ENCODE peak calls at places on chromosomes 11 and 22, in ten cellular contexts. L is brain microvascular endothelial cell, C is colonic mucosa, U is left ventricle myocardium inferior, R is heart right ventricle, Y is uterus, A is upper lobe of right lung, N is choroid plexus epithelial cell, J is A549, O is fibroblast of lung. Z is an unnamed sample.
A peak's percentile ranks its signal among the peaks of the same experiment; 100 is the strongest.

GRCh38 chr11:20647976-20648565 is 21.3 kb upstream of the NELL1 start:
- DNase-seq in L (peak; percentile 45), C (peak; percentile 56), U (no peak), R (peak; percentile 18), Y (no peak), A (no peak), N (peak; percentile 61), J (peak; percentile 41), O (peak; percentile 18), Z (peak; percentile 67)

GRCh38 chr11:14327105-14327504 is 31.9 kb downstream of the RRAS2 start:
- DNase-seq in L (no peak), C (no peak), U (no peak), R (no peak), Y (no peak), A (no peak), N (no peak), J (no peak), O (no peak), Z (no peak)

GRCh38 chr22:17562906-17563870 is at the start of gene SLC25A18:
- DNase-seq in L (no peak), C (no peak), U (peak; percentile 71), R (peak; percentile 50), Y (peak; percentile 66), A (no peak), N (peak; percentile 92), J (no peak), O (peak; percentile 30), Z (peak; percentile 69)

GRCh38 chr22:37224757-37225420 is 12.6 kb upstream of the SSTR3 start:
- DNase-seq in L (no peak), C (no peak), U (no peak), R (no peak), Y (no peak), A (no peak), N (no peak), J (peak; percentile 25), O (no peak), Z (no peak)

GRCh38 chr11:97087419-97087818 is 697.6 kb downstream of the JRKL start:
- DNase-seq in L (no peak), C (no peak), U (no peak), R (no peak), Y (no peak), A (no peak), N (no peak), J (no peak), O (no peak), Z (no peak)

GRCh38 chr11:95922099-95922498 is 1.8 kb downstream of the MTMR2 start:
- DNase-seq in L (no peak), C (no peak), U (no peak), R (no peak), Y (no peak), A (no peak), N (no peak), J (no peak), O (no peak), Z (peak; percentile 18)

GRCh38 chr22:35443338-35443737 is 43.4 kb downstream of the MCM5 start:
- DNase-seq in L (no peak), C (no peak), U (no peak), R (no peak), Y (no peak), A (no peak), N (no peak), J (no peak), O (no peak), Z (no peak)

GRCh38 chr11:9760180-9760550 is 96.3 kb downstream of the SWAP70 start:
- DNase-seq in L (peak; percentile 88), C (peak; percentile 72), U (peak; percentile 95), R (peak; percentile 92), Y (peak; percentile 94), A (peak; percentile 73), N (peak; percentile 97), J (no peak), O (peak; percentile 96), Z (peak; percentile 97)

GRCh38 chr22:40323681-40324083 is 22.6 kb upstream of the ADSL start:
- DNase-seq in L (no peak), C (no peak), U (no peak), R (no peak), Y (no peak), A (no peak), N (no peak), J (no peak), O (no peak), Z (no peak)

GRCh38 chr22:31150615-31151014 is 9.4 kb upstream of the RNF185 start:
- DNase-seq in L (no peak), C (no peak), U (no peak), R (no peak), Y (no peak), A (no peak), N (peak; percentile 29), J (no peak), O (no peak), Z (no peak)

GRCh38 chr11:125224391-125225015 is 60.0 kb downstream of the PKNOX2 start:
- DNase-seq in L (peak; percentile 51), C (peak; percentile 23), U (no peak), R (peak; percentile 54), Y (peak; percentile 50), A (no peak), N (peak; percentile 65), J (no peak), O (peak; percentile 14), Z (peak; percentile 75)

GRCh38 chr22:21591695-21592094 is 24.2 kb downstream of the UBE2L3 start:
- DNase-seq in L (no peak), C (no peak), U (peak; percentile 59), R (peak; percentile 57), Y (no peak), A (peak; percentile 78), N (no peak), J (no peak), O (no peak), Z (no peak)

GRCh38 chr22:17792854-17793434 is 18.7 kb upstream of the BID start:
- DNase-seq in L (no peak), C (no peak), U (no peak), R (no peak), Y (no peak), A (no peak), N (no peak), J (no peak), O (no peak), Z (no peak)

GRCh38 chr22:50341977-50342650 is 1.0 kb upstream of the PPP6R2 start:
- DNase-seq in L (peak; percentile 79), C (peak; percentile 94), U (peak; percentile 87), R (peak; percentile 89), Y (peak; percentile 88), A (peak; percentile 93), N (peak; percentile 87), J (peak; percentile 83), O (peak; percentile 68), Z (peak; percentile 89)

DNA sequence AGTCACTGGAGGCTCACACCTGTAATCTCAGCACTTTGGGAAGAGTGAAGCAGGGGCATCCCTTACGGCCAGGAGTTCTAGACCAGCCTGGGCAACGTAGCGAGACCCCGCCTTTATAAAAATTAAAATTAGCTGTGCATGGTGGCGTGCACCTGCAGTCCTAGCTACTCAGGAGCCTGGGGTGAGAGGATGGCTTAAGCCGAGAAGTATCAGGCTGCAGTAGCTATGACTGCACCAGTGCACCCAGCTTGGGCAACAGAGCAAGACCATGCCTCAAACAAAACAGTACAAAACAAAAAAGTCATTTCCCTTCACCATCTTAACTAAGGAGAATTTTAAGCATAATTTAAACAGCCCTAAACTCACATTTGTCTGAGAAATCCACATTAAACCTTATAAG is 23.2 kb upstream of the TFIP11 start:
- DNase-seq in L (no peak), C (no peak), U (no peak), R (no peak), Y (no peak), A (no peak), N (no peak), J (no peak), O (no peak), Z (no peak)
- H3K4me3 ChIP-seq in L (no peak overlapping the region), C (no peak overlapping the region), U (no peak overlapping the region), R (no peak overlapping the region), Y (no peak overlapping the region), A (no peak overlapping the region), N (no peak overlapping the region), J (no peak overlapping the region), O (no peak overlapping the region), Z (no peak overlapping the region)

DNA sequence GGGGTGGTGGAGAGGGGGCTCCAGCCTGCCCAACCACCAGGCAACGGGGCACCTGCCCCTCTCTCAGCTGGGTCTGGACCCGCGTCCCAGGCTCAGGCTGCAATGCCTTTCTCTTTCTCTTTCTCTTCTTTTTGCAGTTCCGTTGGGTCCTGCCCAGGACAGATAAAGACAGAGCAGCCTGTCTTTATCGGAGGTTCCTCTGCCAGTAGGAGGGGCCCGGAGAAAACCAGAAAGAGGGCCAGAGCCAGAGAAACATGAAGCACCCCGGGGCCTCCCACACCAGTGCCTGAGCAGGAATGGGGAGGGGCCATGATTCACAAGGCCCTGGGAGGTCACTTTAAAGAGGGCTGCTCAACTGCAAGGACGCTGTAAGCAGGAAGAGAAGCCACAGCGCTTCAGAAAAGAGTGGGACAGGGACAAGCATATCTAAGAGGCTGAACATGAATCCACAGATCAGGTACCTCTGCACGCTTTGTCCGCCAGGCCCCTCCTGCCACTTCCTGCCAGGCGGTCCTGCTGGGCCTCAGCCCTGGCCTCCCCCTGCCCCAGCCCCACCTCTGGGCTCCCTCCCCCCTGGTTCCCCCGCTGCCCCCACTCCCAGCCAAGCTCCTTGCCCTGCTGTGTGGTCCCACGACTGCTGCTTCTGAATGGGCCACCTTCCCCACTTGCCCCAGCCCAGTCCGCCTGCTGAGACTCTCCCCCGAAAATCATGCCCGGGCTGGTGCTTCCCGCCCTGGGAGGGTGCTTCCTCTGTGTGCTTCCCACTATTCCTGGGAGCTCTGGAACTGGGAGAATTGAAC is at the start of gene APOBEC3C:
- DNase-seq in L (peak; percentile 87), C (peak; percentile 86), U (peak; percentile 76), R (peak; percentile 79), Y (peak; percentile 89), A (peak; percentile 83), N (peak; percentile 92), J (peak; percentile 80), O (peak; percentile 91), Z (peak; percentile 86)
- TF ChIP-seq CTCF in L (no peak), C (no peak), U (no peak), R (no peak), Y (no peak), A (no peak), N (peak; percentile 38), J (no peak), O (peak; percentile 14), Z (no peak)

DNA sequence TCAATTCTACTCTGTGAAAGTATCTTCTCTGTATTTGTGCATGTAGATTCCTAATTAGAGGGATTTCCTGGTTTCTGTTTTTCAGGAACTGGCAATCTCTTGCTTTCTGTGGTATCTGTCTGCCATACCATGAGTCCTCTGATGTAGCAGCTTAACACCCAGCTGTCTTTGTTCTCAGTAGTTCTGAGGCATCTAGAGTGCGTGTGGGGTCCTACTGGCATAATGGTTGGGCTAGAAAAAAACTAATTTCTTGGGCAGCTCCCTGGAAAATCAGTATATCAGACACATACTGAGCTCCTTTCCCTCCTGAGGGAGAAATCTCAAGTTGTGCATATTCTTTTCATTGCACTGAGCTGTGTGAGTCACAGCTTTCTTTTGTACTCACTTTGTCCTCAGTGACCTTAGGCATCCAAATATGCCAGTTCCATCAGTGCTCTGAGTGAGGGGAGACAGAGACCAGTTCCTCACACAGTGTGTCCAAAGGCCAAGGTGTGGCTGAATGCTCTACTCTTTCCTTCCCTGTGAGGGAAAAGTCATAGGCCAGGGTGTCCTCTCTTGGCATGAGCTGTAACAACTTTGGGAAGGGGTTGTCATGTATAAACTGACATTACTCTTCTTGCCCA is 35.5 kb upstream of the SLC22A24 start:
- DNase-seq in L (no peak), C (no peak), U (no peak), R (no peak), Y (no peak), A (no peak), N (no peak), J (no peak), O (no peak), Z (no peak)
- H3K4me3 ChIP-seq in L (no peak overlapping the region), C (no peak overlapping the region), U (no peak overlapping the region), R (no peak overlapping the region), Y (no peak overlapping the region), A (no peak overlapping the region), N (no peak overlapping the region), J (no peak overlapping the region), O (no peak overlapping the region), Z (no peak overlapping the region)

GRCh38 chr11:121112498-121113455 is 11.7 kb downstream of the TECTA start:
- DNase-seq in L (peak; percentile 85), C (peak; percentile 44), U (peak; percentile 52), R (peak; percentile 69), Y (peak; percentile 54), A (peak; percentile 75), N (peak; percentile 81), J (peak; percentile 53), O (peak; percentile 77), Z (peak; percentile 80)
- TF ChIP-seq CTCF in L (peak; percentile 66), C (peak; percentile 43), U (peak; percentile 77), R (peak; percentile 67), Y (peak; percentile 66), A (peak; percentile 66), N (peak; percentile 74), J (peak; percentile 52), O (peak; percentile 54), Z (peak; percentile 59)

Z was measured in cardiac fibroblast.